ENCODE peak calls at places on chromosomes 16 and 17, in four cellular contexts. One of them, this sample, is unnamed.

GRCh38 chr16:5706206-5706605 is 608.6 kb upstream of the EEF2KMT start:
- DNase-seq in CD8-positive, alpha-beta T cell: no peak
- DNase-seq in left cardiac atrium: no peak
- DNase-seq in fibroblast of pulmonary artery: no peak
- DNase-seq in this sample: no peak

GRCh38 chr17:45430738-45431530 is 1.7 kb downstream of the ARHGAP27 start:
- DNase-seq in CD8-positive, alpha-beta T cell: no peak
- DNase-seq in left cardiac atrium: no peak
- DNase-seq in fibroblast of pulmonary artery: no peak
- DNase-seq in this sample: no peak

GRCh38 chr16:31202402-31203385 is at the start of gene PYCARD:
- DNase-seq in CD8-positive, alpha-beta T cell: peak
- DNase-seq in left cardiac atrium: peak
- DNase-seq in fibroblast of pulmonary artery: peak
- DNase-seq in this sample: peak

GRCh38 chr17:14756469-14756868 is 455.6 kb downstream of the HS3ST3B1 start:
- DNase-seq in CD8-positive, alpha-beta T cell: no peak
- DNase-seq in left cardiac atrium: no peak
- DNase-seq in fibroblast of pulmonary artery: no peak
- DNase-seq in this sample: no peak

GRCh38 chr16:87371261-87371866 is 12.2 kb downstream of the FBXO31 start:
- DNase-seq in CD8-positive, alpha-beta T cell: no peak
- DNase-seq in left cardiac atrium: no peak
- DNase-seq in fibroblast of pulmonary artery: no peak
- DNase-seq in this sample: peak

GRCh38 chr16:48194828-48195566 is 39.2 kb upstream of the ABCC12 start:
- DNase-seq in CD8-positive, alpha-beta T cell: no peak
- DNase-seq in left cardiac atrium: no peak
- DNase-seq in fibroblast of pulmonary artery: peak
- DNase-seq in this sample: peak

GRCh38 chr17:66897141-66897540 is 62.2 kb downstream of the CACNG5 start:
- DNase-seq in CD8-positive, alpha-beta T cell: no peak
- DNase-seq in left cardiac atrium: no peak
- DNase-seq in fibroblast of pulmonary artery: no peak
- DNase-seq in this sample: no peak

GRCh38 chr17:15250459-15250858 is 14.7 kb downstream of the PMP22 start:
- DNase-seq in CD8-positive, alpha-beta T cell: no peak
- DNase-seq in left cardiac atrium: no peak
- DNase-seq in fibroblast of pulmonary artery: no peak
- DNase-seq in this sample: no peak

GRCh38 chr17:37039269-37039668 is 90.5 kb downstream of the AATF start:
- DNase-seq in CD8-positive, alpha-beta T cell: no peak
- DNase-seq in left cardiac atrium: no peak
- DNase-seq in fibroblast of pulmonary artery: no peak
- DNase-seq in this sample: no peak

GRCh38 chr17:43982171-43982570 is 22.3 kb upstream of the NAGS start:
- DNase-seq in CD8-positive, alpha-beta T cell: no peak
- DNase-seq in left cardiac atrium: no peak
- DNase-seq in fibroblast of pulmonary artery: no peak
- DNase-seq in this sample: no peak

GRCh38 chr16:59991171-59991570 is 1257.1 kb upstream of the GOT2 start:
- DNase-seq in CD8-positive, alpha-beta T cell: no peak
- DNase-seq in left cardiac atrium: no peak
- DNase-seq in fibroblast of pulmonary artery: no peak
- DNase-seq in this sample: no peak

GRCh38 chr17:1019451-1019850 is 22.5 kb downstream of the TIMM22 start:
- DNase-seq in CD8-positive, alpha-beta T cell: no peak
- DNase-seq in left cardiac atrium: peak
- DNase-seq in fibroblast of pulmonary artery: no peak
- DNase-seq in this sample: no peak

GRCh38 chr17:77750427-77751043 is 208.0 kb upstream of the TNRC6C start:
- DNase-seq in CD8-positive, alpha-beta T cell: no peak
- DNase-seq in left cardiac atrium: no peak
- DNase-seq in fibroblast of pulmonary artery: no peak
- DNase-seq in this sample: no peak

GRCh38 chr17:70205386-70205785 is 36.1 kb downstream of the KCNJ2 start:
- DNase-seq in CD8-positive, alpha-beta T cell: no peak
- DNase-seq in left cardiac atrium: no peak
- DNase-seq in fibroblast of pulmonary artery: no peak
- DNase-seq in this sample: no peak

GRCh38 chr16:82832861-82833260 is 206.1 kb downstream of the CDH13 start:
- DNase-seq in CD8-positive, alpha-beta T cell: no peak
- DNase-seq in left cardiac atrium: no peak
- DNase-seq in fibroblast of pulmonary artery: peak
- DNase-seq in this sample: no peak

GRCh38 chr17:77948690-77949114 is 9.8 kb upstream of the TNRC6C start:
- DNase-seq in CD8-positive, alpha-beta T cell: no peak
- DNase-seq in left cardiac atrium: no peak
- DNase-seq in fibroblast of pulmonary artery: peak
- DNase-seq in this sample: peak